ENCODE peak calls at places on chromosomes 3 and 15, in ten cellular contexts. N is transverse colon, U is testis, C is endothelial cell of umbilical vein, R is Peyer's patch, O is stomach, I is spleen, S is right lobe of liver, G is A549, Z is breast epithelium. B is an unnamed sample. For H3K4me1, the result is how much of the 10 kb centered on the place peaks cover.

GRCh38 chr15:33013827-33014445 is 180.6 kb downstream of the FMN1 start:
- DNase-seq in N (no peak), U (no peak), C (peak), R (no peak), O (no peak), I (no peak), S (no peak), G (peak), Z (no peak), B (no peak)

GRCh38 chr3:69763976-69764851 is 24.9 kb downstream of the MITF start:
- DNase-seq in N (no peak), U (no peak), C (peak), R (no peak), O (no peak), I (no peak), S (no peak), G (no peak), Z (no peak), B (no peak)

GRCh38 chr15:75661041-75661778 is 13.5 kb downstream of the SNX33 start:
- DNase-seq in N (peak), U (peak), C (peak), R (peak), O (peak), I (peak), S (peak), G (peak), Z (peak), B (peak)

GRCh38 chr15:39574416-39574815 is 6.5 kb upstream of the THBS1 start:
- DNase-seq in N (no peak), U (no peak), C (no peak), R (no peak), O (no peak), I (no peak), S (no peak), G (no peak), Z (no peak), B (no peak)

GRCh38 chr15:35546581-35547381 is 816 bp upstream of the DPH6 start:
- DNase-seq in N (no peak), U (peak), C (no peak), R (no peak), O (no peak), I (no peak), S (no peak), G (no peak), Z (no peak), B (peak)

GRCh38 chr3:32154180-32154579 is 47.8 kb downstream of the GPD1L start:
- DNase-seq in N (no peak), U (peak), C (no peak), R (no peak), O (no peak), I (no peak), S (no peak), G (no peak), Z (no peak), B (no peak)

GRCh38 chr15:35605790-35606189 is 59.8 kb upstream of the DPH6 start:
- DNase-seq in N (no peak), U (no peak), C (no peak), R (no peak), O (no peak), I (no peak), S (no peak), G (no peak), Z (no peak), B (no peak)

GRCh38 chr3:33787328-33788009 is 11.0 kb upstream of the PDCD6IP start:
- DNase-seq in N (peak), U (peak), C (peak), R (peak), O (peak), I (no peak), S (peak), G (peak), Z (peak), B (peak)

GRCh38 chr3:117128876-117129275 is 419.3 kb downstream of the TUSC7 start:
- DNase-seq in N (no peak), U (no peak), C (no peak), R (no peak), O (no peak), I (no peak), S (no peak), G (no peak), Z (no peak), B (no peak)

GRCh38 chr15:39407116-39407515 is 173.8 kb upstream of the THBS1 start:
- DNase-seq in N (no peak), U (no peak), C (no peak), R (no peak), O (no peak), I (no peak), S (no peak), G (no peak), Z (no peak), B (no peak)

GRCh38 chr3:154247806-154248480 is 76.3 kb downstream of the DHX36 start:
- DNase-seq in N (no peak), U (no peak), C (no peak), R (no peak), O (no peak), I (no peak), S (no peak), G (no peak), Z (no peak), B (no peak)

GRCh38 chr3:128784228-128784627 is 58.2 kb downstream of the RAB7A start:
- DNase-seq in N (no peak), U (peak), C (peak), R (no peak), O (no peak), I (peak), S (no peak), G (peak), Z (no peak), B (no peak)

GRCh38 chr3:128782282-128783146 is 56.5 kb downstream of the RAB7A start:
- DNase-seq in N (no peak), U (no peak), C (no peak), R (no peak), O (no peak), I (no peak), S (no peak), G (no peak), Z (no peak), B (no peak)

GRCh38 chr3:128780438-128780837 is 54.5 kb downstream of the RAB7A start:
- DNase-seq in N (no peak), U (no peak), C (no peak), R (no peak), O (no peak), I (no peak), S (no peak), G (no peak), Z (no peak), B (no peak)

GRCh38 chr3:128783774-128784173 is 57.8 kb downstream of the RAB7A start:
- DNase-seq in N (no peak), U (no peak), C (no peak), R (no peak), O (no peak), I (no peak), S (no peak), G (no peak), Z (no peak), B (no peak)

DNA sequence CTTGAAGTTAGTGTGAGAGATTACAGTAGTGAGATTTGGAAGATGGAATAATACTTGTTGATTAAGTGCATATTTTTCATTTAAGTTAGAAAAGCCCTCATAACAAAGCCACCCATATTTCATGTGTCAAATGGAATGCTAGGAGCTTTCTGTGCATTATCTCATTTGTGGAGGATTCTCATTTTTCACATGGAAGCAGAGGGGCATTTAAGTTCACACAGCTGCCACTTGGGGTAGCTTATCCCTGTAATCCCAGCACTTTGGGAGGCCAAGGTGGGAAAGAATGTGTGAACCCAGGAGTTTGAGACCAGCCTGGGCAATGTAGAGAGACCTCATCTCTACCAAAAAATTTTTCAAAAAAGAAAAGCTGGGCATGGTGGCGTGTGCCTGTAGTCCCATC is 55.2 kb downstream of the RAB7A start:
- DNase-seq in N (no peak), U (no peak), C (no peak), R (no peak), O (no peak), I (no peak), S (no peak), G (no peak), Z (no peak), B (no peak)
- H3K27ac ChIP-seq in N (no peak), U (no peak), C (no peak), R (no peak), O (no peak), I (no peak), S (no peak), G (no peak), Z (no peak), B (no peak)

GRCh38 chr3:196082471-196082971 is 631 bp upstream of the TFRC start:
- DNase-seq in N (no peak), U (no peak), C (no peak), R (no peak), O (no peak), I (no peak), S (peak), G (peak), Z (no peak), B (no peak)

GRCh38 chr3:196080517-196080841 is 1.4 kb downstream of the TFRC start:
- DNase-seq in N (peak), U (no peak), C (no peak), R (peak), O (no peak), I (no peak), S (no peak), G (no peak), Z (no peak), B (no peak)

GRCh38 chr3:196085534-196085933 is 3.6 kb upstream of the TFRC start:
- DNase-seq in N (no peak), U (no peak), C (no peak), R (no peak), O (no peak), I (no peak), S (no peak), G (no peak), Z (no peak), B (no peak)

GRCh38 chr3:196081834-196082470 is at the start of gene TFRC:
- DNase-seq in N (peak), U (peak), C (peak), R (peak), O (peak), I (peak), S (peak), G (peak), Z (peak), B (peak)

DNA sequence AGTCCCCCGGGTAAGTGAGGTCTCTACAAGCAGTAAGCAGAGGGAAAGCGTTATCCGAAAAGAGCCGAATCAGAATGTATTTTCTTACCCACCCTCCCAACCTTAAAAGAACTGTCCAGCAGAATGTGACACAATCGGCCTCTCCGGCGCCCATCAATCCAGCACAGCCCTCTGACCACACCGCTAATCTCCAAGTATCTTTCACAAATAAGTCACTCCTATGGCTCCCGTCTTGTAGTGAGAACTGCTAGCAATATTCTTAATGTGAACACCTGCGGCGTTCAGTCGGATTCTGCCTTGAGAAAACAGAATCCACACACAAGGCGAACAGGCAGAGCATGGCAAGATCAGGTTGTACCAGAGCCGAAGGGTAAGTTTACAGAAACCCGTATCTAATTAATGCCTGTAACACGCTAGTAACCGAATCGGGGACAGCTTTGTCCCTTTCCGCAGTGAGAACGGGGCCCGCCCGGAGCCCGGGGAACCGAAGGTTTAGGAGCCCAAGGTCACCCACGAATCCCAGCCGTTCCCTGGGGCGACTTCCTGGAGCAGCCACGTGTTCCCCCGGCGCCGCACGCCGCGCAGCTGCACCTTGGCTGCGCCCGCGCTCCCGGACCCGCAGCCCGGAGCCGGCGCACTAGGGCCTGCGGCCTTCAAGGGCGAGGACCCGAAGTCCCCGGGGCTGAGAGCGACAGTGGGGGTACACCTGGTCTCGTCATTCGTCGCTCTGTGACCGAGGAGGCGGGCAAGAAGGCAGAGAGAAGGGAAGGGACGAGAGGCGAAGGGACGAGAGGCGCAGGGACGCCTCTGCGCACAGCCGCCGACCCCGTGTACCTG is 675 bp downstream of the TFRC start:
- DNase-seq in N (peak), U (peak), C (peak), R (peak), O (peak), I (peak), S (peak), G (peak), Z (peak), B (peak)
- TF ChIP-seq POLR2A in N (no peak), U (no peak), C (no peak), R (no peak), O (no peak), I (no peak), S (no peak), G (no peak), Z (no peak), B (no peak)

DNA sequence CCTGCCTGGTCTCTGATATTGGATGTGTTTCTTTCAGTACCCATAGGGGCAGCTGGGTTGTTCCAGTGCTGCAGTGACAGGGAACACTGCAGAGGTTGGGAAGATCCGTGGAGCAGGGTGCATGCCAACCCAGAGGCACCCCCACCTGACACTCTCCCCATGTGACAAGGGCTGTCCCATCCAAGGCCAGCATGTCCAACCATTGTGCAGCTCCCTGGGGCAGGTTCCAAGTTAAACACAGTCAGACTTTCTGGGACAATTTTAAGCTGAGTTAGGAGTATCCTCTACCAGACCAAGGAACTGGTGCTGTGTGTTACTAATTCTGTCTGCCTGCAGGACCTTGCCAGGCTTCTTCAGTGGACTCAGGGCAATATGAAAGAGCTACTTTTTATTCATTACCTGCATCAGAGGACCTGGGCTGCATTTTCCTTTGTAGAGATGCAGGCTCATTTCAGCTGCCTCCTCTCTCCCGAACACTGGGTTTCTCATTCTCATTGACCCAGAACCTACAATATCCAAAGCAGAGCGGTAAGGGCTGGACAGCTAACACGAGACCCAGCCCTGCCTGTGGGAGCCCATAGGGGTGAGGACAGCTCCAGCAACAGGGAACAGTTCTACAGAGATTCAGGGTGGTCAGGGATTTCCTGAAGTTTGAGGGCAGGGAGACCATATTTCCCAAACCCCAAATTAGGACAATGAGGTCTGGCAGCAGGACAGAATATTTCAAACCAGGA is 72.7 kb downstream of the SPSB4 start:
- DNase-seq in N (no peak), U (no peak), C (no peak), R (no peak), O (no peak), I (no peak), S (peak), G (no peak), Z (no peak), B (no peak)
- H3K4me1 ChIP-seq in N (under half), U (under half), C (under half), R (under half), O (under half), I (under half), S (under half), G (under half), Z (under half), B (under half)

GRCh38 chr3:148600902-148601765 is 96.6 kb upstream of the AGTR1 start:
- DNase-seq in N (peak), U (no peak), C (no peak), R (peak), O (no peak), I (no peak), S (peak), G (peak), Z (no peak), B (no peak)

GRCh38 chr3:148599478-148599877 is 98.2 kb upstream of the AGTR1 start:
- DNase-seq in N (peak), U (no peak), C (no peak), R (no peak), O (no peak), I (no peak), S (no peak), G (no peak), Z (no peak), B (no peak)

GRCh38 chr3:148604270-148605085 is 93.2 kb upstream of the AGTR1 start:
- DNase-seq in N (no peak), U (no peak), C (no peak), R (no peak), O (no peak), I (no peak), S (no peak), G (peak), Z (no peak), B (no peak)

GRCh38 chr3:148600440-148600839 is 97.3 kb upstream of the AGTR1 start:
- DNase-seq in N (no peak), U (no peak), C (no peak), R (no peak), O (no peak), I (no peak), S (no peak), G (no peak), Z (no peak), B (no peak)

GRCh38 chr3:148601766-148602685 is 95.7 kb upstream of the AGTR1 start:
- DNase-seq in N (no peak), U (no peak), C (no peak), R (no peak), O (no peak), I (no peak), S (peak), G (peak), Z (no peak), B (no peak)
- H3K27ac ChIP-seq in N (peak), U (peak), C (no peak), R (peak), O (peak), I (no peak), S (peak), G (peak), Z (no peak), B (no peak)

GRCh38 chr15:40790723-40791122 is 16.2 kb upstream of the ZFYVE19 start:
- DNase-seq in N (no peak), U (no peak), C (no peak), R (no peak), O (no peak), I (no peak), S (no peak), G (no peak), Z (no peak), B (no peak)
- TF ChIP-seq POLR2A in N (no peak), U (no peak), C (no peak), R (no peak), O (no peak), I (no peak), S (no peak), G (no peak), Z (no peak), B (no peak)

DNA sequence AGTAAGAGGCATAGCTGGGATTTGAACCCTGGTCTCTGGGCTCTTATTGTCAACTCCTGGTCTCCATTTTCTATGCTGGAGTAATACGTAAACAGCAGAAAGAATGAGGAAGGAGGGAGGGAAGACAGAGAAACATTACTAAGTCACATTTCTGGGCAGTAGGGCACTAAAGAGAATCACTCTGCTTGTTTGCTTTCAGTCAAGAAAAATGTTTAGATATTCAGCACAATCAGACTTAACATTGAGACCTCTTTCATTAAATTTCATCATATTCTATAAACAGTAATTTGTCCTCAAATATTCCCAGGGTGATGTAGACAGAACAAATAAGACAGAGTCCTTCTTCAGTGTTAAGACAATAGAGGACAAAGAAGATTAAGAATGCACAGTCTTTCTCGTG is 67.7 kb upstream of the BNC1 start:
- DNase-seq in N (no peak), U (no peak), C (no peak), R (no peak), O (no peak), I (no peak), S (no peak), G (no peak), Z (no peak), B (no peak)
- H3K4me1 ChIP-seq in N (under half), U (under half), C (under half), R (under half), O (under half), I (under half), S (under half), G (under half), Z (under half), B (under half)

GRCh38 chr3:172707967-172708366 is 2.9 kb downstream of the NCEH1 start:
- DNase-seq in N (no peak), U (no peak), C (peak), R (no peak), O (no peak), I (no peak), S (no peak), G (no peak), Z (no peak), B (no peak)
- H3K27ac ChIP-seq in N (peak), U (no peak), C (no peak), R (no peak), O (no peak), I (no peak), S (no peak), G (no peak), Z (no peak), B (no peak)

GRCh38 chr15:97875513-97876285 is 84.8 kb upstream of the ARRDC4 start:
- DNase-seq in N (peak), U (peak), C (no peak), R (no peak), O (no peak), I (no peak), S (peak), G (no peak), Z (no peak), B (peak)
- TF ChIP-seq POLR2A in N (no peak), U (no peak), C (no peak), R (no peak), O (no peak), I (no peak), S (no peak), G (peak), Z (no peak), B (no peak)

GRCh38 chr3:67744699-67745098 is 90.3 kb upstream of the SUCLG2 start:
- DNase-seq in N (no peak), U (no peak), C (no peak), R (no peak), O (no peak), I (no peak), S (no peak), G (no peak), Z (no peak), B (no peak)

GRCh38 chr3:67737911-67738865 is 83.8 kb upstream of the SUCLG2 start:
- DNase-seq in N (no peak), U (no peak), C (no peak), R (no peak), O (no peak), I (no peak), S (no peak), G (no peak), Z (no peak), B (no peak)

GRCh38 chr3:67737158-67737557 is 82.7 kb upstream of the SUCLG2 start:
- DNase-seq in N (no peak), U (no peak), C (no peak), R (no peak), O (no peak), I (no peak), S (no peak), G (no peak), Z (no peak), B (no peak)

GRCh38 chr3:67739851-67740250 is 85.4 kb upstream of the SUCLG2 start:
- DNase-seq in N (no peak), U (no peak), C (no peak), R (no peak), O (no peak), I (no peak), S (no peak), G (no peak), Z (no peak), B (no peak)
- H3K4me1 ChIP-seq in N (under half), U (under half), C (under half), R (under half), O (under half), I (under half), S (under half), G (under half), Z (under half), B (under half)

B was measured in thyroid gland.